ENCODE peak calls at places on chromosomes 1 and 21, in four cellular contexts. L, W, Y and S are unnamed samples.

GRCh38 chr1:1927751-1928150 is 8.7 kb upstream of the TMEM52 start:
- DNase-seq in L (no peak), W (peak; percentile 26), Y (no peak), S (peak; percentile 26)

GRCh38 chr21:33123396-33124120 is 53.6 kb downstream of the OLIG1 start:
- DNase-seq in L (no peak), W (no peak), Y (no peak), S (peak; percentile 30)

GRCh38 chr1:240111558-240111957 is 19.9 kb downstream of the FMN2 start:
- DNase-seq in L (no peak), W (no peak), Y (no peak), S (no peak)

GRCh38 chr1:33260435-33260980 is 4.2 kb downstream of the ZNF362 start:
- DNase-seq in L (no peak), W (no peak), Y (no peak), S (no peak)

GRCh38 chr1:111811891-111812290 is 56.2 kb downstream of the DDX20 start:
- DNase-seq in L (no peak), W (no peak), Y (no peak), S (no peak)

GRCh38 chr1:93681095-93681548 is 515 bp downstream of the BCAR3 start:
- DNase-seq in L (no peak), W (peak; percentile 56), Y (no peak), S (no peak)

GRCh38 chr1:108801101-108801500 is 54.6 kb downstream of the STXBP3 start:
- DNase-seq in L (peak; percentile 43), W (no peak), Y (no peak), S (no peak)

GRCh38 chr1:207983044-207983443 is 72.1 kb upstream of the CD34 start:
- DNase-seq in L (no peak), W (no peak), Y (no peak), S (no peak)

GRCh38 chr1:153345187-153346066 is 3.2 kb downstream of the PGLYRP4 start:
- DNase-seq in L (no peak), W (no peak), Y (no peak), S (no peak)

GRCh38 chr1:47840791-47841190 is 156.4 kb downstream of the TRABD2B start:
- DNase-seq in L (no peak), W (no peak), Y (no peak), S (no peak)

GRCh38 chr1:8666394-8667167 is 150.9 kb downstream of the RERE start:
- DNase-seq in L (peak; percentile 50), W (no peak), Y (no peak), S (no peak)

GRCh38 chr1:56477164-56478111 is 101.9 kb downstream of the PLPP3 start:
- DNase-seq in L (peak; percentile 60), W (peak; percentile 78), Y (peak; percentile 78), S (no peak)

GRCh38 chr1:41735587-41736290 is 183.0 kb downstream of the HIVEP3 start:
- DNase-seq in L (no peak), W (peak; percentile 71), Y (no peak), S (no peak)

GRCh38 chr1:100720751-100721150 is 1.2 kb downstream of the VCAM1 start:
- DNase-seq in L (no peak), W (no peak), Y (no peak), S (no peak)

GRCh38 chr1:32939655-32940371 is 24.8 kb downstream of the RNF19B start:
- DNase-seq in L (peak; percentile 93), W (peak; percentile 80), Y (no peak), S (peak; percentile 87)

GRCh38 chr1:221164029-221164428 is 284.8 kb downstream of the HLX start:
- DNase-seq in L (peak; percentile 23), W (no peak), Y (no peak), S (no peak)

GRCh38 chr1:234976880-234977680 is 151.6 kb downstream of the TOMM20 start:
- DNase-seq in L (no peak), W (no peak), Y (no peak), S (no peak)

GRCh38 chr1:234977891-234978396 is 150.7 kb downstream of the TOMM20 start:
- DNase-seq in L (no peak), W (no peak), Y (no peak), S (no peak)

GRCh38 chr1:234980224-234980656 is 148.4 kb downstream of the TOMM20 start:
- DNase-seq in L (peak; percentile 83), W (no peak), Y (no peak), S (no peak)

GRCh38 chr1:234979316-234980223 is 149.1 kb downstream of the TOMM20 start:
- DNase-seq in L (no peak), W (no peak), Y (no peak), S (no peak)

GRCh38 chr1:234978397-234979291 is 150.0 kb downstream of the TOMM20 start:
- DNase-seq in L (peak; percentile 80), W (peak; percentile 77), Y (no peak), S (peak; percentile 82)
- H3K4me3 ChIP-seq in L (no peak overlapping the region), W (no peak overlapping the region), Y (no peak overlapping the region), S (no peak overlapping the region)

GRCh38 chr1:38283736-38284470 is 237.3 kb upstream of the POU3F1 start:
- DNase-seq in L (no peak), W (no peak), Y (no peak), S (no peak)
- H3K4me3 ChIP-seq in L (no peak overlapping the region), W (no peak overlapping the region), Y (no peak overlapping the region), S (no peak overlapping the region)

GRCh38 chr1:245041058-245041698 is 113.6 kb upstream of the KIF26B start:
- DNase-seq in L (no peak), W (no peak), Y (no peak), S (no peak)

GRCh38 chr1:245046764-245047163 is 108.0 kb upstream of the KIF26B start:
- DNase-seq in L (no peak), W (no peak), Y (peak; percentile 39), S (no peak)

GRCh38 chr1:245043617-245043952 is 111.2 kb upstream of the KIF26B start:
- DNase-seq in L (no peak), W (no peak), Y (no peak), S (no peak)

GRCh38 chr1:245046310-245046709 is 108.5 kb upstream of the KIF26B start:
- DNase-seq in L (no peak), W (no peak), Y (no peak), S (no peak)

GRCh38 chr1:245045087-245045881 is 109.5 kb upstream of the KIF26B start:
- DNase-seq in L (peak; percentile 42), W (peak; percentile 47), Y (no peak), S (peak; percentile 78)
- H3K4me3 ChIP-seq in L (no peak overlapping the region), W (no peak overlapping the region), Y (no peak overlapping the region), S (no peak overlapping the region)

DNA sequence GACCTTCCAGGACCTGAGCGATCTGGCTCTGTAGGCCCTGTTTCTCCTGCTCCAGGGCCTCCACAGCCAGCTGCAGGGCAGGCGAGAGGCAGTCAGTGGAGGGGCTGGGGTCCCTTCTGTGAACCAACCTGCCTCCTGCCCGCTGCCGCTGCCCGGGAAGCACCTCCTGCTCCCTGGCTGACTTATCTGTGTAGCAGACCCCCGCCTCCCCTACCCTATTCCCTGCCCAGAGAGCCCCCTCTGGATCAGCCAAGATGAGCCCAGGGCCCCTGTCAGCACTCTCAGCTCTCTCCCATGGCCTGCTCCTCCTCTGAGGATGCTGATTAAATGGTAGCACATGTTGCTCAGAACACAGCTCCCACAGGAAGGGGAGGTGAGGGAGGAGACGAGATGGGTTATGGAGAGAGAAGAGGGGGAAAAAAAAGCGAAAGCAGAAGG is 1.9 kb downstream of the NES start:
- DNase-seq in L (peak; percentile 49), W (no peak), Y (no peak), S (no peak)
- H3K4me3 ChIP-seq in L (peak overlapping the region; percentile 40), W (no peak overlapping the region), Y (peak overlapping the region; percentile 94), S (no peak overlapping the region)

GRCh38 chr1:218499021-218499691 is 154.0 kb downstream of the TGFB2 start:
- DNase-seq in L (peak; percentile 75), W (no peak), Y (no peak), S (peak; percentile 35)
- H3K4me3 ChIP-seq in L (peak overlapping the region; percentile 46), W (peak overlapping the region; percentile 22), Y (no peak overlapping the region), S (peak overlapping the region; percentile 28)

DNA sequence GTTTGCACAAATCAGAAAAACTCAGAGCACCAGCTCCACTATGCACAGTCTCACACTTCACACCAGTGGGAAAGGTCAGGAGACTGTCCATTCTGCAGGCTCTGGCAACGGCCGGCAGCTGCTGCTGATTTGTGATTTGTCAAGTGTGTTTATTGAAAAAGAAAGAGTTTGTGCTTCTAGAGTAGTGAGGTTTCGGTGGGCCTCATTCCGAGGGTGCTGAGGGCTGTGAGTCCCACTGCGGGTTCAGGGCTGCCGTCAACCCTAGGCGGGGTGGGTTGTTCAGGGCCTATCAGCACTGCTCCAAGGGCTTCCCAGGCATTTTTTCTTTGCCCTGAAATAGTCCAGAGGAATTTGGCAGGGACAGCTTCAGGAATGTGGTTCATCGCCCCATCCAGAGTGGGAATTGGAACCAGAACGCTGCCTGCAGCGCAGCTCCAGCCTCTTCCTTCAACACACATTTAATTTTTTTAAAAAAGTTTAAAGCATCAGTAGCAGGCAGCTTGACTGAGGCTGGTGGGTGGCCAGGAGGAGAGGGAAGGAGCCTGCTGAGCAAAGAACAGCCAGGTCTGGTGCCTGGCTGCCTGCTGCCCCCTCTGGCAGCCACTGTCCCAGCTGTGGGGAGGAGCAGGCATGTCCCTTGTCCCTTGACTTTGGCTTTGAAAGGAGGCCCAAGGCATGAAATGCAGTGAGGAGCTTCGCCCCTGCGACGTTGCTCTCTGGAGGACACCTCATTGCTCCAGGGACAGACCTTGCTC is 19.7 kb downstream of the STUM start:
- DNase-seq in L (no peak), W (no peak), Y (no peak), S (no peak)
- H3K4me3 ChIP-seq in L (no peak overlapping the region), W (no peak overlapping the region), Y (no peak overlapping the region), S (no peak overlapping the region)